ENCODE peak calls at places on chromosomes 13 and 19, in eight cellular contexts. K, J, Y, I, G, E, B and N are unnamed samples.

GRCh38 chr13:43020794-43021193 is 2.6 kb upstream of the DNAJC15 start:
- DNase-seq in J (no peak), B (no peak), G (no peak), E (no peak), Y (no peak), K (no peak), I (no peak), N (no peak)

GRCh38 chr19:45638930-45639729 is at the start of gene EML2:
- DNase-seq in Y (peak; percentile 95), J (peak; percentile 7), I (peak; percentile 49), E (peak; percentile 56), B (peak; percentile 71), G (peak; percentile 83), K (peak; percentile 95), N (peak; percentile 19)

GRCh38 chr13:113812140-113813036 is 51.5 kb downstream of the GAS6 start:
- DNase-seq in I (peak; percentile 13), Y (no peak), J (no peak), G (no peak), K (no peak), E (no peak), B (no peak), N (no peak)

GRCh38 chr19:41131186-41131585 is 17.0 kb downstream of the CYP2F1 start:
- DNase-seq in E (no peak), K (no peak), Y (no peak), I (no peak), G (no peak), J (no peak), B (no peak), N (no peak)

GRCh38 chr13:111177803-111178389 is 62.8 kb downstream of the ARHGEF7 start:
- DNase-seq in Y (no peak), J (no peak), G (no peak), E (no peak), K (no peak), I (no peak), B (no peak), N (no peak)

GRCh38 chr19:50658438-50659317 is 9.4 kb downstream of the C19orf81 start:
- DNase-seq in E (peak; percentile 51), K (peak; percentile 97), B (peak; percentile 95), Y (peak; percentile 94), I (peak; percentile 49), J (peak; percentile 16), G (peak; percentile 79), N (peak; percentile 40)

GRCh38 chr13:50222569-50223332 is 207.5 kb downstream of the KCNRG start:
- DNase-seq in K (no peak), B (no peak), G (no peak), I (peak; percentile 80), E (peak; percentile 81), Y (no peak), J (peak; percentile 76), N (no peak)

GRCh38 chr13:106371024-106371423 is 164.4 kb downstream of the EFNB2 start:
- DNase-seq in J (no peak), K (no peak), G (no peak), E (no peak), B (no peak), I (no peak), Y (no peak), N (no peak)

GRCh38 chr19:32318884-32319520 is 26.4 kb upstream of the ZNF507 start:
- DNase-seq in K (peak; percentile 90), Y (peak; percentile 80), J (no peak), G (no peak), I (no peak), B (peak; percentile 44), E (no peak), N (no peak)

GRCh38 chr13:96091164-96091931 is 1.4 kb downstream of the HS6ST3 start:
- DNase-seq in Y (peak; percentile 64), B (no peak), I (peak; percentile 13), G (no peak), E (peak; percentile 14), J (no peak), K (peak; percentile 80), N (no peak)

DNA sequence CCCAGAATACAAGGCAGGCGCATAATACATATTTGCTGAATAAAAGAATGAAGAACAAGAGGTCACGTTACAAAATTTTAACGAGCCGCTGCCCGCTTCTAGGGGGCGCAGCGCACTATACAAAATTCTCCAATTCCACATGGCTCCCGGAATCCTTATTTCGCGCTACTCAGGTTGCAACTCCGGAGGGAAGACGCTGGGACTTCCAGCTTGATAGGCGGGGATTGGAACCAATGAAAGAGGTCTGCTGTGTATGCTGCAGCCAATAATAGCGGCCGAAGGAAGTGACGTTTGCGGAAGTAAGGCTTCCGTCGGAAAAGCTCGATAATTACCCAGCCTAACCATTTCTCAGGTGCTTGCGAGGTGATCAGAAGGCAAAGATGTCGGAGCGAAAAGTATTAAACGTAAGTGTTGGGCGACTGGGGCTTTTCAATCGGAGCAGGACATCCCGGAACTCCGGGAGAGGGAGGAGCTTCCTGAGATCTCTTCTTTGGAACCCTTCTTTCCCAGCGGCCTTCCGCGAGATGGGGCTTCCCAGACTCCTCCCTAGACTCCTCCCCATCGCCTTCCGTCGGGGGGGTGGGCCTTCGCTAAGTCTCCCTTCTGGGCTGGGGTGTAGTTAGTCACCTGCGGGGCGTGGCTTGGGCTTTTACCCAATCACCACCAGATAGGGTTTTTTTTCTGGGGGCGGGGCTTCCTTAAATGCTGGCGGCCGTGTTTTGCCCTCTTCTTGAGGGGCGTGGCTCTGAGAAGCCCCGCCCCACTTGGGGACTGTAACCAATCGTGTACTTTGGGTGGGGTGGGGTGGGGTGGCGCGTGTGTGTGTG is at the start of gene YJU2:
- DNase-seq in Y (peak; percentile 99), K (peak; percentile 99), E (peak; percentile 98), J (peak; percentile 100), I (peak; percentile 98), B (peak; percentile 100), G (peak; percentile 100), N (peak; percentile 99)
- TF ChIP-seq CTCF in Y (peak; percentile 74), K (peak; percentile 75), E (peak; percentile 51), J (peak; percentile 40), I (peak; percentile 34), B (peak; percentile 82), G (peak; percentile 69), N (peak; percentile 58)

GRCh38 chr19:17618919-17619318 is 63.5 kb downstream of the COLGALT1 start:
- DNase-seq in G (no peak), Y (no peak), J (no peak), K (no peak), B (no peak), I (no peak), E (no peak), N (no peak)
- H3K9me3 ChIP-seq in G (peaks cover 4% of the 10 kb centered on the region), Y (no peaks in the 10 kb centered on the region), J (no peaks in the 10 kb centered on the region), K (no peaks in the 10 kb centered on the region), B (no peaks in the 10 kb centered on the region), I (peaks cover 6% of the 10 kb centered on the region), E (peaks cover 20% of the 10 kb centered on the region), N (no peaks in the 10 kb centered on the region)

GRCh38 chr19:51737924-51738323 is 13.8 kb downstream of the FPR1 start:
- DNase-seq in J (no peak), K (no peak), G (no peak), B (no peak), I (no peak), E (no peak), Y (no peak), N (no peak)
- H3K27ac ChIP-seq in J (no peak overlapping the region), K (no peak overlapping the region), G (no peak overlapping the region), B (no peak overlapping the region), I (no peak overlapping the region), E (no peak overlapping the region), Y (no peak overlapping the region), N (no peak overlapping the region)

GRCh38 chr19:12200020-12200419 is 37.1 kb downstream of the ZNF136 start:
- DNase-seq in G (no peak), E (no peak), B (no peak), Y (no peak), K (no peak), J (no peak), I (no peak), N (no peak)

GRCh38 chr19:12198136-12198535 is 35.2 kb downstream of the ZNF136 start:
- DNase-seq in J (no peak), B (no peak), K (no peak), E (no peak), Y (no peak), G (no peak), I (no peak), N (no peak)

GRCh38 chr19:12205296-12205695 is 42.4 kb downstream of the ZNF136 start:
- DNase-seq in B (no peak), J (no peak), E (no peak), I (no peak), K (no peak), Y (no peak), G (no peak), N (no peak)

GRCh38 chr19:12208221-12208620 is 45.3 kb downstream of the ZNF136 start:
- DNase-seq in B (no peak), G (no peak), K (no peak), J (no peak), E (no peak), I (no peak), Y (no peak), N (no peak)

DNA sequence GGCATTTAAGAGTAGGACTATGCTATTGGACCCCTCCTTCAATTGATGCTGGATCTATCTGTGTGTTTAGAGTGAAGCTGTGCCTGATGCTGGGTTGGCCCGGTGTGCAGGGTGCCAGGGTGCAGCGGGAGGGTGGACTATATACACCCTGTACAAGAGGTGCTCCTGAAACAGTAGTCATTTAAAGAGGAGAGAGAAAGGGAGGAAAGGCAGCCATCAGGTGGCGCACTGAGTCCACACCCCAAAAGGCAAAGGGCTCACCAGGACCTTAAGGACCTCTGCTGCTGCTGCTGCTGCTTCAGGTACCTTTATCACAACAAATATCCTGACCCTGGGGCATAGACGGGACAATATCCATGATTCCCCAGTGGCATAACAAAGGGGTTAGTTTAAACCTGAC is 39.4 kb downstream of the ZNF136 start:
- DNase-seq in B (peak; percentile 15), E (peak; percentile 18), I (no peak), Y (peak; percentile 31), G (peak; percentile 39), K (peak; percentile 49), J (no peak), N (peak; percentile 56)
- TF ChIP-seq CTCF in B (peak; percentile 41), E (peak; percentile 56), I (no peak), Y (peak; percentile 69), G (peak; percentile 54), K (peak; percentile 60), J (no peak), N (peak; percentile 71)

DNA sequence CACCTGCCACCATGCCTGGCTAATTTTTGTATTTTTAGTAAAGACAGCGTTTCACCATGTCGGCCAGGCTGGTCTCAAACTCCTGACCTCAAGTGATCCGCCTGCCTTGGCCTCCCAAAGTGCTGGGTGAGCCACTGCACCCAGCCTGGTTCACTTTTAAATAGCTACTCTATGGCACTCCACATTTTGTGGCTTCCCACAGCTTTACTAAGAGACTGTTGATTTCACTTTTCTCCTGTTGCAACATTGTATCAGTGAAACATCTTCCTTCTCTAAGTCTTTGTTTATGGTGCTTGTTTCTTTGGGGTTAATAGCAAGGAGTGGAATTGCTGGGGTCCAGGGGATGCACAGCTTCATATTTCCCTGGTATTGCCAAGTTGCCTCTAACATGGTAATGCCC is 12.3 kb downstream of the TMEM38A start:
- DNase-seq in G (no peak), Y (no peak), B (no peak), E (no peak), I (no peak), J (no peak), K (no peak), N (no peak)
- H3K9me3 ChIP-seq in G (no peaks in the 10 kb centered on the region), Y (no peaks in the 10 kb centered on the region), B (no peaks in the 10 kb centered on the region), E (no peaks in the 10 kb centered on the region), I (no peaks in the 10 kb centered on the region), J (no peaks in the 10 kb centered on the region), K (no peaks in the 10 kb centered on the region), N (no peaks in the 10 kb centered on the region)